ENCODE peak calls at places on chromosomes 5 and 9, in nine cellular contexts. One of them, this sample, is unnamed.

GRCh38 chr5:105288946-105289345 is 1726.4 kb upstream of the NUDT12 start:
- DNase-seq in adrenal gland: no peak
- DNase-seq in A549: no peak
- DNase-seq in T-cell: no peak
- DNase-seq in iPS-NIHi11: no peak
- DNase-seq in GM04503: no peak
- DNase-seq in T1000: no peak
- DNase-seq in NCI-H2081: no peak
- DNase-seq in AG04450: no peak
- DNase-seq in this sample: no peak

GRCh38 chr9:137602661-137603060 is 2.8 kb upstream of the ARRDC1 start:
- DNase-seq in adrenal gland: no peak
- DNase-seq in A549: no peak
- DNase-seq in T-cell: no peak
- DNase-seq in iPS-NIHi11: no peak
- DNase-seq in GM04503: no peak
- DNase-seq in T1000: no peak
- DNase-seq in NCI-H2081: no peak
- DNase-seq in AG04450: no peak
- DNase-seq in this sample: no peak

GRCh38 chr9:133727876-133728441 is 10.2 kb downstream of the SARDH start:
- DNase-seq in adrenal gland: no peak
- DNase-seq in A549: no peak
- DNase-seq in T-cell: no peak
- DNase-seq in iPS-NIHi11: peak
- DNase-seq in GM04503: no peak
- DNase-seq in T1000: no peak
- DNase-seq in NCI-H2081: no peak
- DNase-seq in AG04450: no peak
- DNase-seq in this sample: no peak

GRCh38 chr5:35136386-35136785 is 88.6 kb upstream of the AGXT2 start:
- DNase-seq in adrenal gland: no peak
- DNase-seq in A549: peak
- DNase-seq in T-cell: no peak
- DNase-seq in iPS-NIHi11: no peak
- DNase-seq in GM04503: peak
- DNase-seq in T1000: peak
- DNase-seq in NCI-H2081: no peak
- DNase-seq in AG04450: peak
- DNase-seq in this sample: peak

GRCh38 chr5:136222575-136223235 is 29.7 kb upstream of the SMIM32 start:
- DNase-seq in adrenal gland: peak
- DNase-seq in A549: no peak
- DNase-seq in T-cell: no peak
- DNase-seq in iPS-NIHi11: no peak
- DNase-seq in GM04503: no peak
- DNase-seq in T1000: no peak
- DNase-seq in NCI-H2081: no peak
- DNase-seq in AG04450: no peak
- DNase-seq in this sample: no peak

GRCh38 chr9:96564217-96564616 is 55.4 kb downstream of the CDC14B start:
- DNase-seq in adrenal gland: no peak
- DNase-seq in A549: no peak
- DNase-seq in T-cell: no peak
- DNase-seq in iPS-NIHi11: no peak
- DNase-seq in GM04503: no peak
- DNase-seq in T1000: no peak
- DNase-seq in NCI-H2081: no peak
- DNase-seq in AG04450: no peak
- DNase-seq in this sample: no peak

GRCh38 chr9:36797471-36798220 is 225.0 kb downstream of the MELK start:
- DNase-seq in adrenal gland: no peak
- DNase-seq in A549: no peak
- DNase-seq in T-cell: no peak
- DNase-seq in iPS-NIHi11: no peak
- DNase-seq in GM04503: no peak
- DNase-seq in T1000: no peak
- DNase-seq in NCI-H2081: no peak
- DNase-seq in AG04450: no peak
- DNase-seq in this sample: no peak

GRCh38 chr9:18043978-18044377 is 430.0 kb upstream of the ADAMTSL1 start:
- DNase-seq in adrenal gland: no peak
- DNase-seq in A549: no peak
- DNase-seq in T-cell: no peak
- DNase-seq in iPS-NIHi11: no peak
- DNase-seq in GM04503: no peak
- DNase-seq in T1000: no peak
- DNase-seq in NCI-H2081: no peak
- DNase-seq in AG04450: no peak
- DNase-seq in this sample: no peak

GRCh38 chr5:40916213-40916612 is 6.9 kb downstream of the C7 start:
- DNase-seq in adrenal gland: no peak
- DNase-seq in A549: no peak
- DNase-seq in T-cell: no peak
- DNase-seq in iPS-NIHi11: no peak
- DNase-seq in GM04503: no peak
- DNase-seq in T1000: no peak
- DNase-seq in NCI-H2081: no peak
- DNase-seq in AG04450: no peak
- DNase-seq in this sample: no peak

GRCh38 chr5:86869268-86869667 is 251.5 kb downstream of the COX7C start:
- DNase-seq in adrenal gland: no peak
- DNase-seq in A549: no peak
- DNase-seq in T-cell: no peak
- DNase-seq in iPS-NIHi11: no peak
- DNase-seq in GM04503: no peak
- DNase-seq in T1000: no peak
- DNase-seq in NCI-H2081: no peak
- DNase-seq in AG04450: no peak
- DNase-seq in this sample: no peak

GRCh38 chr5:39017504-39017903 is 56.7 kb downstream of the RICTOR start:
- DNase-seq in adrenal gland: no peak
- DNase-seq in A549: no peak
- DNase-seq in T-cell: no peak
- DNase-seq in iPS-NIHi11: no peak
- DNase-seq in GM04503: no peak
- DNase-seq in T1000: no peak
- DNase-seq in NCI-H2081: no peak
- DNase-seq in AG04450: no peak
- DNase-seq in this sample: no peak

GRCh38 chr5:126268697-126269315 is 154.4 kb upstream of the GRAMD2B start:
- DNase-seq in adrenal gland: no peak
- DNase-seq in A549: no peak
- DNase-seq in T-cell: no peak
- DNase-seq in iPS-NIHi11: no peak
- DNase-seq in GM04503: no peak
- DNase-seq in T1000: no peak
- DNase-seq in NCI-H2081: no peak
- DNase-seq in AG04450: no peak
- DNase-seq in this sample: no peak

GRCh38 chr5:115463985-115464384 is 80.6 kb downstream of the FEM1C start:
- DNase-seq in adrenal gland: no peak
- DNase-seq in A549: no peak
- DNase-seq in T-cell: no peak
- DNase-seq in iPS-NIHi11: no peak
- DNase-seq in GM04503: no peak
- DNase-seq in T1000: no peak
- DNase-seq in NCI-H2081: no peak
- DNase-seq in AG04450: no peak
- DNase-seq in this sample: no peak

GRCh38 chr5:97600486-97600885 is 417.4 kb upstream of the RIOK2 start:
- DNase-seq in adrenal gland: no peak
- DNase-seq in A549: no peak
- DNase-seq in T-cell: no peak
- DNase-seq in iPS-NIHi11: no peak
- DNase-seq in GM04503: peak
- DNase-seq in T1000: no peak
- DNase-seq in NCI-H2081: no peak
- DNase-seq in AG04450: no peak
- DNase-seq in this sample: no peak

GRCh38 chr5:53482717-53483638 is 2.5 kb downstream of the FST start:
- DNase-seq in adrenal gland: peak
- DNase-seq in A549: peak
- DNase-seq in T-cell: no peak
- DNase-seq in iPS-NIHi11: peak
- DNase-seq in GM04503: no peak
- DNase-seq in T1000: no peak
- DNase-seq in NCI-H2081: no peak
- DNase-seq in AG04450: no peak
- DNase-seq in this sample: no peak

GRCh38 chr5:104659497-104659896 is 1096.9 kb upstream of the NUDT12 start:
- DNase-seq in adrenal gland: no peak
- DNase-seq in A549: no peak
- DNase-seq in T-cell: no peak
- DNase-seq in iPS-NIHi11: no peak
- DNase-seq in GM04503: no peak
- DNase-seq in T1000: no peak
- DNase-seq in NCI-H2081: no peak
- DNase-seq in AG04450: no peak
- DNase-seq in this sample: no peak

GRCh38 chr5:126178521-126178920 is 244.7 kb upstream of the GRAMD2B start:
- DNase-seq in adrenal gland: peak
- DNase-seq in A549: no peak
- DNase-seq in T-cell: no peak
- DNase-seq in iPS-NIHi11: no peak
- DNase-seq in GM04503: peak
- DNase-seq in T1000: no peak
- DNase-seq in NCI-H2081: no peak
- DNase-seq in AG04450: no peak
- DNase-seq in this sample: peak

GRCh38 chr5:73692166-73692640 is 66.2 kb downstream of the ARHGEF28 start:
- DNase-seq in adrenal gland: no peak
- DNase-seq in A549: no peak
- DNase-seq in T-cell: no peak
- DNase-seq in iPS-NIHi11: no peak
- DNase-seq in GM04503: peak
- DNase-seq in T1000: no peak
- DNase-seq in NCI-H2081: no peak
- DNase-seq in AG04450: peak
- DNase-seq in this sample: no peak

GRCh38 chr5:170552486-170553122 is 48.8 kb downstream of the KCNIP1 start:
- DNase-seq in adrenal gland: peak
- DNase-seq in A549: no peak
- DNase-seq in T-cell: no peak
- DNase-seq in iPS-NIHi11: peak
- DNase-seq in GM04503: peak
- DNase-seq in T1000: peak
- DNase-seq in NCI-H2081: no peak
- DNase-seq in AG04450: peak
- DNase-seq in this sample: no peak

GRCh38 chr9:134219721-134220060 is 55.3 kb upstream of the RNU6ATAC start:
- DNase-seq in adrenal gland: no peak
- DNase-seq in A549: no peak
- DNase-seq in T-cell: no peak
- DNase-seq in iPS-NIHi11: no peak
- DNase-seq in GM04503: no peak
- DNase-seq in T1000: no peak
- DNase-seq in NCI-H2081: no peak
- DNase-seq in AG04450: no peak
- DNase-seq in this sample: no peak

GRCh38 chr9:97985058-97985861 is 2.1 kb downstream of the ANP32B start:
- DNase-seq in adrenal gland: peak
- DNase-seq in A549: peak
- DNase-seq in T-cell: peak
- DNase-seq in iPS-NIHi11: no peak
- DNase-seq in GM04503: no peak
- DNase-seq in T1000: no peak
- DNase-seq in NCI-H2081: no peak
- DNase-seq in AG04450: no peak
- DNase-seq in this sample: no peak

GRCh38 chr5:146359836-146360235 is 21.2 kb downstream of the POU4F3 start:
- DNase-seq in adrenal gland: no peak
- DNase-seq in A549: no peak
- DNase-seq in T-cell: no peak
- DNase-seq in iPS-NIHi11: no peak
- DNase-seq in GM04503: no peak
- DNase-seq in T1000: no peak
- DNase-seq in NCI-H2081: no peak
- DNase-seq in AG04450: no peak
- DNase-seq in this sample: no peak

GRCh38 chr9:115398313-115398650 is 280.3 kb upstream of the TNC start:
- DNase-seq in adrenal gland: no peak
- DNase-seq in A549: no peak
- DNase-seq in T-cell: no peak
- DNase-seq in iPS-NIHi11: no peak
- DNase-seq in GM04503: no peak
- DNase-seq in T1000: no peak
- DNase-seq in NCI-H2081: no peak
- DNase-seq in AG04450: no peak
- DNase-seq in this sample: no peak

GRCh38 chr5:158162479-158162878 is 303.5 kb upstream of the CLINT1 start:
- DNase-seq in adrenal gland: no peak
- DNase-seq in A549: no peak
- DNase-seq in T-cell: no peak
- DNase-seq in iPS-NIHi11: no peak
- DNase-seq in GM04503: no peak
- DNase-seq in T1000: no peak
- DNase-seq in NCI-H2081: no peak
- DNase-seq in AG04450: no peak
- DNase-seq in this sample: no peak

GRCh38 chr5:80698369-80698768 is 43.6 kb upstream of the DHFR start:
- DNase-seq in adrenal gland: no peak
- DNase-seq in A549: no peak
- DNase-seq in T-cell: no peak
- DNase-seq in iPS-NIHi11: no peak
- DNase-seq in GM04503: no peak
- DNase-seq in T1000: no peak
- DNase-seq in NCI-H2081: no peak
- DNase-seq in AG04450: no peak
- DNase-seq in this sample: no peak

GRCh38 chr9:36029202-36029601 is 7.5 kb upstream of the RECK start:
- DNase-seq in adrenal gland: no peak
- DNase-seq in A549: no peak
- DNase-seq in T-cell: no peak
- DNase-seq in iPS-NIHi11: no peak
- DNase-seq in GM04503: no peak
- DNase-seq in T1000: no peak
- DNase-seq in NCI-H2081: no peak
- DNase-seq in AG04450: no peak
- DNase-seq in this sample: no peak

GRCh38 chr9:107480386-107480789 is 9.2 kb downstream of the KLF4 start:
- DNase-seq in adrenal gland: peak
- DNase-seq in A549: peak
- DNase-seq in T-cell: no peak
- DNase-seq in iPS-NIHi11: no peak
- DNase-seq in GM04503: peak
- DNase-seq in T1000: peak
- DNase-seq in NCI-H2081: no peak
- DNase-seq in AG04450: peak
- DNase-seq in this sample: no peak

GRCh38 chr9:13586726-13587392 is 307.4 kb upstream of the MPDZ start:
- DNase-seq in adrenal gland: no peak
- DNase-seq in A549: no peak
- DNase-seq in T-cell: no peak
- DNase-seq in iPS-NIHi11: no peak
- DNase-seq in GM04503: no peak
- DNase-seq in T1000: no peak
- DNase-seq in NCI-H2081: no peak
- DNase-seq in AG04450: no peak
- DNase-seq in this sample: no peak

GRCh38 chr9:98334796-98335195 is 79.3 kb upstream of the TBC1D2 start:
- DNase-seq in adrenal gland: no peak
- DNase-seq in A549: no peak
- DNase-seq in T-cell: no peak
- DNase-seq in iPS-NIHi11: no peak
- DNase-seq in GM04503: no peak
- DNase-seq in T1000: no peak
- DNase-seq in NCI-H2081: no peak
- DNase-seq in AG04450: no peak
- DNase-seq in this sample: no peak

GRCh38 chr9:78725565-78725964 is 428.6 kb downstream of the PSAT1 start:
- DNase-seq in adrenal gland: no peak
- DNase-seq in A549: no peak
- DNase-seq in T-cell: no peak
- DNase-seq in iPS-NIHi11: no peak
- DNase-seq in GM04503: no peak
- DNase-seq in T1000: no peak
- DNase-seq in NCI-H2081: no peak
- DNase-seq in AG04450: no peak
- DNase-seq in this sample: no peak

GRCh38 chr9:117706421-117707150 is 2.4 kb downstream of the TLR4 start:
- DNase-seq in adrenal gland: no peak
- DNase-seq in A549: no peak
- DNase-seq in T-cell: no peak
- DNase-seq in iPS-NIHi11: no peak
- DNase-seq in GM04503: no peak
- DNase-seq in T1000: no peak
- DNase-seq in NCI-H2081: peak
- DNase-seq in AG04450: no peak
- DNase-seq in this sample: no peak